ENCODE peak calls at places on chromosomes 16 and 17, in six cellular contexts. B is heart right ventricle; N is CD8-positive, alpha-beta T cell; R is aorta; K is BE2C; C is CD4-positive, CD25-positive, alpha-beta regulatory T cell. O is an unnamed sample.
A peak's percentile ranks its signal among the peaks of the same experiment; 100 is the strongest.

GRCh38 chr17:78379134-78379497 is 667 bp downstream of the PGS1 start:
- DNase-seq in B (no peak), N (no peak), R (no peak), K (no peak), C (no peak), O (no peak)

GRCh38 chr17:42241871-42242270 is 34.3 kb downstream of the STAT5B start:
- DNase-seq in B (no peak), N (no peak), R (no peak), K (no peak), C (no peak), O (no peak)

GRCh38 chr17:63442549-63443035 is 3.5 kb downstream of the CYB561 start:
- DNase-seq in B (no peak), N (no peak), R (no peak), K (peak; percentile 97), C (no peak), O (peak; percentile 79)

GRCh38 chr17:29726721-29727252 is 104.1 kb upstream of the CORO6 start:
- DNase-seq in B (no peak), N (no peak), R (no peak), K (peak; percentile 41), C (no peak), O (no peak)

GRCh38 chr16:85057212-85057889 is 29.8 kb downstream of the KIAA0513 start:
- DNase-seq in B (no peak), N (no peak), R (no peak), K (no peak), C (no peak), O (peak; percentile 77)

GRCh38 chr17:9021158-9021984 is at the start of gene NTN1:
- DNase-seq in B (peak; percentile 43), N (peak; percentile 17), R (peak; percentile 89), K (peak; percentile 15), C (peak; percentile 20), O (peak; percentile 92)

GRCh38 chr16:3023415-3023668 is 400 bp downstream of the HCFC1R1 start:
- DNase-seq in B (peak; percentile 62), N (no peak), R (no peak), K (no peak), C (no peak), O (no peak)

GRCh38 chr17:83200231-83200699 is 120.9 kb downstream of the METRNL start:
- DNase-seq in B (peak; percentile 59), N (peak; percentile 48), R (peak; percentile 92), K (peak; percentile 33), C (no peak), O (no peak)

GRCh38 chr16:47139561-47140185 is 4.1 kb downstream of the NETO2 start:
- DNase-seq in B (no peak), N (no peak), R (no peak), K (no peak), C (no peak), O (no peak)

GRCh38 chr17:44918006-44918405 is 2.7 kb upstream of the GFAP start:
- DNase-seq in B (no peak), N (no peak), R (no peak), K (no peak), C (no peak), O (no peak)

GRCh38 chr17:1597861-1598342 is 30.7 kb downstream of the SLC43A2 start:
- DNase-seq in B (no peak), N (no peak), R (no peak), K (no peak), C (no peak), O (no peak)

GRCh38 chr16:56824335-56824734 is 40.7 kb upstream of the SLC12A3 start:
- DNase-seq in B (peak; percentile 10), N (no peak), R (no peak), K (no peak), C (no peak), O (no peak)

GRCh38 chr17:385195-385835 is 32.7 kb upstream of the RPH3AL start:
- DNase-seq in B (peak; percentile 81), N (no peak), R (peak; percentile 86), K (peak; percentile 23), C (no peak), O (peak; percentile 87)

GRCh38 chr17:54901230-54901847 is 687 bp downstream of the TOM1L1 start:
- DNase-seq in B (no peak), N (no peak), R (no peak), K (no peak), C (no peak), O (peak; percentile 13)

GRCh38 chr17:75334723-75335122 is 45.5 kb upstream of the SLC25A19 start:
- DNase-seq in B (no peak), N (no peak), R (no peak), K (no peak), C (no peak), O (no peak)

GRCh38 chr16:53056528-53056881 is 1.7 kb downstream of the CHD9 start:
- DNase-seq in B (no peak), N (no peak), R (no peak), K (no peak), C (no peak), O (no peak)
- H3K27me3 ChIP-seq in B (no peaks in the 10 kb centered on the region), N (no peaks in the 10 kb centered on the region), R (no peaks in the 10 kb centered on the region), K (no peaks in the 10 kb centered on the region), C (no peaks in the 10 kb centered on the region), O (no peaks in the 10 kb centered on the region)

GRCh38 chr16:69932691-69933392 is 18.3 kb upstream of the CLEC18A start:
- DNase-seq in B (no peak), N (no peak), R (no peak), K (no peak), C (no peak), O (no peak)
- H3K36me3 ChIP-seq in B (peaks cover 87% of the 10 kb centered on the region), N (peaks cover 53% of the 10 kb centered on the region), R (peaks cover 3% of the 10 kb centered on the region), K (peaks cover 4% of the 10 kb centered on the region), C (peaks cover 71% of the 10 kb centered on the region), O (peaks cover 2% of the 10 kb centered on the region)

DNA sequence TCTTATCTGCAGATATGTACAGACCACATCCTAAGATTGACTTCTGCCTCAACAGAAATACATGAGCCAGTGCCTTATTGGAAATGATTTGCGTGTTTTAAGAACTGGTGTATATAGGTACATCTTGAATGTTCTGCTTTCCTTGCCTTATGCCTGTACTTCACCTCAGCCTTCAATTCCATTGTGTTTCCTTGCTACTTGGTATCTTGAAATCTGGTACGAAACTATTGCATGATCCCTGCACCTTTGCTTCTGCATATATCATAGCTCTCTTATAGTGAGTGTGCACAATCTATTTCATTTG is 1.5 kb downstream of the ATF7IP2 start:
- DNase-seq in B (no peak), N (no peak), R (no peak), K (no peak), C (no peak), O (no peak)
- H3K4me3 ChIP-seq in B (peak overlapping the region; percentile 82), N (peak overlapping the region; percentile 90), R (peak overlapping the region; percentile 31), K (peak overlapping the region; percentile 78), C (peak overlapping the region; percentile 94), O (peak overlapping the region; percentile 82)

GRCh38 chr16:75085556-75085955 is 31.0 kb downstream of the LDHD start:
- DNase-seq in B (no peak), N (no peak), R (no peak), K (no peak), C (no peak), O (no peak)

GRCh38 chr16:75081179-75081859 is 35.3 kb downstream of the LDHD start:
- DNase-seq in B (no peak), N (no peak), R (no peak), K (no peak), C (no peak), O (no peak)

GRCh38 chr16:75086281-75086680 is 30.3 kb downstream of the LDHD start:
- DNase-seq in B (no peak), N (no peak), R (no peak), K (no peak), C (no peak), O (no peak)

GRCh38 chr16:75080205-75081029 is 36.2 kb downstream of the LDHD start:
- DNase-seq in B (no peak), N (no peak), R (no peak), K (no peak), C (no peak), O (no peak)

DNA sequence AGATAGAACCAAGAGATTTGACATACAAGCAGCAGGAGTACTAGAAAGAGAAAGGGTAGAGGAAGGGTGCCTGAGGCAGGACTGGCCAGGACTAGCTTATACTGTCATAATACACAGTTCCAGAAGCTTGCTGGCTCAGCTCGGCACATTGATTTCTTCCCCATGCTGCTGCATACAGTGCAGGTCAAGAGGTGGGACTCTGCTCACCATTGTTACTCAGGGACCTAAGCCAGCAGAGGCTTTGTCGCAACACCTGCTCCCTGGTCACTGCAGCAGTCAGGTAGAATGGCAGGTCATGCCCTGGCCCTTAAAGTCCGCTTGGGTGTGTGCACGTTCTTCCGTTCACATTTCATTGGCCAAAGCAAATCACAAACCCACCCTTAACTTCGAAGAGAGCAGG is 32.8 kb downstream of the LDHD start:
- DNase-seq in B (no peak), N (no peak), R (no peak), K (no peak), C (no peak), O (no peak)
- H3K27me3 ChIP-seq in B (no peaks in the 10 kb centered on the region), N (no peaks in the 10 kb centered on the region), R (no peaks in the 10 kb centered on the region), K (no peaks in the 10 kb centered on the region), C (no peaks in the 10 kb centered on the region), O (no peaks in the 10 kb centered on the region)

GRCh38 chr16:68070811-68071546 is 14.2 kb upstream of the NFATC3 start:
- DNase-seq in B (no peak), N (no peak), R (no peak), K (no peak), C (no peak), O (no peak)

GRCh38 chr16:68069511-68070248 is 15.5 kb upstream of the NFATC3 start:
- DNase-seq in B (peak; percentile 59), N (no peak), R (no peak), K (no peak), C (no peak), O (no peak)

GRCh38 chr16:68071547-68071901 is 13.6 kb upstream of the NFATC3 start:
- DNase-seq in B (no peak), N (no peak), R (no peak), K (no peak), C (no peak), O (no peak)

GRCh38 chr16:68068926-68069325 is 16.2 kb upstream of the NFATC3 start:
- DNase-seq in B (no peak), N (no peak), R (no peak), K (no peak), C (no peak), O (no peak)

GRCh38 chr16:68070249-68070725 is 14.9 kb upstream of the NFATC3 start:
- DNase-seq in B (no peak), N (no peak), R (no peak), K (no peak), C (no peak), O (no peak)
- H3K36me3 ChIP-seq in B (peaks cover 52% of the 10 kb centered on the region), N (no peaks in the 10 kb centered on the region), R (no peaks in the 10 kb centered on the region), K (peaks cover 25% of the 10 kb centered on the region), C (no peaks in the 10 kb centered on the region), O (peaks cover 38% of the 10 kb centered on the region)

DNA sequence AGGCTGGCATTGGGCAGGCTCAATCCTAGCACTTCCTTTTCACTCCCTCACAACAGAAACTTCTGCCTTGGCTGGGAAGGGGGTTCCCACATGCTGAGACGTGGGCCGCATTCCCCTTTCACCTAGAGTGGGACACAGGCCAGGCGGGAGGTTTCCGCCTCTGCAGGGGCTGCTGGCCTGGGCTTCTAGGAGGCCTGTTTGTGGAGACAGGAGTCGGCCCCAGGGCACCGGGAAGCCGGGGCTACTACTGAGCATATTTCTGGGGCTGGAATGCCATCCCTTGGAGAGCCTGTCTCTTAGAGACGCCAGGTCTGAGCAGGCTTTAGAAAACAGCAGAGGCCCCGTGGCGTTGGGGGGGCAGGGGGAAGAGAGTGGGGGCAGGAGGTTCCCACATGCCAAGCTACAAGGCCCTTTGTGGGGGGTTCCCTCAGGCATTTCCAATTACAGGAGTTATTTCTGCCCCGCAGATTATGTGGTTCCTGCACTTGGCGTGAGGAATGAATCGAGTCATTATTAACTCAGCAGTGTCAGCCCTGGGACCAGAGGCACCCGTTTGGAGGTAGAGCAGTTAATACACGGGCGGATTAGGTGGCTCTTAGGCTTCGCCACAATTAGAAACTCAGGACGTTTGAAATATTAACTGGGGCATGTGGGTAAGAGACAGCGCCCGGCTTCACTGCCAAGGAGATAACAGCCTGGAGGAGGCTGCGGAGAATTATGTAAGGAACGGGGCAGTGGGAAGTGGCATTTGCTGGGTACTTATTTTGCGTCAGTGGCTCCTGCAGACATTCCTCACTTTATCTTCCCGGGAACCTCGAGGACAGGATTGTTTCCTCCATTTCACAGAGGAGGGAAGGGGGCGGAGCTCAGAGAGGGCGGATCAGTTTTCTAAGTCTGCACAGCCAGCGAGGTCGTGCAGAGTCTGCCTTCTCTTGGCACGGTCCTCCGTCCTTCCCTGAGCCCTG is 162.5 kb downstream of the MAF start:
- DNase-seq in B (no peak), N (no peak), R (no peak), K (no peak), C (no peak), O (peak; percentile 51)
- H3K4me3 ChIP-seq in B (peak overlapping the region; percentile 30), N (no peak overlapping the region), R (no peak overlapping the region), K (no peak overlapping the region), C (no peak overlapping the region), O (no peak overlapping the region)

O was measured in H7.